ENCODE peak calls at places on chromosomes 6 and 20, in seven cellular contexts. S is EH, E is C1 segment of cervical spinal cord, L is iris pigment epithelial cell, Y is substantia nigra, N is pons, I is AG09319. K is an unnamed sample.

GRCh38 chr20:5781798-5782750 is 31.9 kb downstream of the SHLD1 start:
- DNase-seq in S (no peak), Y (no peak), E (no peak), N (no peak), I (no peak), L (no peak), K (no peak)

GRCh38 chr6:129709451-129709908 is 497 bp downstream of the ARHGAP18 start:
- DNase-seq in I (peak; percentile 40), L (peak; percentile 73), E (no peak), S (peak; percentile 81), N (peak; percentile 40), Y (no peak), K (peak; percentile 17)

GRCh38 chr20:62872184-62872862 is 10.7 kb upstream of the TCFL5 start:
- DNase-seq in Y (no peak), L (no peak), N (no peak), I (no peak), S (no peak), E (no peak), K (no peak)

GRCh38 chr6:168150551-168151444 is 71.8 kb upstream of the FRMD1 start:
- DNase-seq in L (no peak), N (no peak), I (no peak), E (no peak), S (no peak), Y (no peak), K (no peak)

GRCh38 chr6:163814494-163815364 is 400.2 kb downstream of the QKI start:
- DNase-seq in L (peak; percentile 85), E (no peak), I (peak; percentile 82), N (no peak), S (peak; percentile 97), Y (no peak), K (no peak)

GRCh38 chr6:44642870-44643522 is 255.5 kb downstream of the CDC5L start:
- DNase-seq in L (no peak), I (no peak), N (no peak), E (no peak), S (peak; percentile 48), Y (no peak), K (no peak)

GRCh38 chr20:13535627-13536026 is 103.1 kb downstream of the TASP1 start:
- DNase-seq in S (no peak), L (no peak), I (no peak), N (no peak), E (no peak), Y (no peak), K (no peak)

GRCh38 chr6:11187301-11187700 is 45.2 kb downstream of the NEDD9 start:
- DNase-seq in L (no peak), I (no peak), S (no peak), N (no peak), E (no peak), Y (no peak), K (no peak)

GRCh38 chr6:1645466-1646185 is 35.9 kb downstream of the FOXC1 start:
- DNase-seq in Y (no peak), I (no peak), S (peak; percentile 55), L (no peak), E (no peak), N (no peak), K (no peak)

GRCh38 chr20:31565699-31566331 is 39.3 kb upstream of the ID1 start:
- DNase-seq in Y (no peak), E (no peak), I (no peak), S (no peak), L (no peak), N (no peak), K (no peak)

GRCh38 chr20:50240092-50240491 is 49.5 kb downstream of the CEBPB start:
- DNase-seq in S (no peak), N (no peak), E (no peak), L (no peak), Y (no peak), I (no peak), K (no peak)

GRCh38 chr6:50270427-50270826 is 220.7 kb upstream of the DEFB112 start:
- DNase-seq in Y (no peak), N (no peak), S (no peak), L (no peak), I (no peak), E (no peak), K (no peak)

GRCh38 chr6:167291623-167292300 is 647 bp downstream of the UNC93A start:
- DNase-seq in N (no peak), I (no peak), S (no peak), L (no peak), Y (no peak), E (no peak), K (no peak)

GRCh38 chr6:147204060-147204785 is at the start of gene STXBP5:
- DNase-seq in N (peak; percentile 41), E (peak; percentile 42), I (no peak), Y (peak; percentile 65), S (peak; percentile 69), L (peak; percentile 48), K (peak; percentile 53)

GRCh38 chr20:20755674-20756319 is 43.4 kb upstream of the RALGAPA2 start:
- DNase-seq in Y (no peak), L (no peak), I (no peak), E (no peak), N (no peak), S (no peak), K (no peak)

GRCh38 chr20:57688864-57689263 is 21.0 kb downstream of the PMEPA1 start:
- DNase-seq in S (no peak), E (peak; percentile 9), N (peak; percentile 47), Y (peak; percentile 20), L (no peak), I (no peak), K (no peak)

GRCh38 chr6:131949909-131950766 is 1.0 kb downstream of the CCN2 start:
- DNase-seq in Y (peak; percentile 63), L (peak; percentile 98), E (peak; percentile 52), I (peak; percentile 83), N (peak; percentile 63), S (peak; percentile 89), K (peak; percentile 58)

GRCh38 chr6:16345449-16346330 is 107.3 kb downstream of the GMPR start:
- DNase-seq in I (peak; percentile 79), E (no peak), Y (no peak), L (peak; percentile 79), N (no peak), S (peak; percentile 94), K (no peak)

GRCh38 chr20:46985241-46985640 is 90.6 kb downstream of the EYA2 start:
- DNase-seq in N (no peak), L (peak; percentile 5), S (no peak), Y (no peak), E (no peak), I (no peak), K (no peak)

GRCh38 chr6:90393232-90393884 is 96.7 kb upstream of the BACH2 start:
- DNase-seq in E (peak; percentile 16), L (peak; percentile 70), S (peak; percentile 65), N (peak; percentile 54), Y (no peak), I (peak; percentile 20), K (peak; percentile 76)

GRCh38 chr6:157323114-157323923 is at the start of gene TMEM242:
- DNase-seq in S (peak; percentile 92), Y (no peak), L (peak; percentile 96), N (peak; percentile 84), E (no peak), I (peak; percentile 78), K (peak; percentile 92)

GRCh38 chr20:46199198-46199597 is 81.1 kb downstream of the CD40 start:
- DNase-seq in Y (no peak), S (no peak), E (no peak), L (no peak), I (no peak), N (no peak), K (no peak)

GRCh38 chr6:158718431-158719126 is 68.7 kb downstream of the SYTL3 start:
- DNase-seq in S (no peak), L (peak; percentile 42), I (no peak), E (no peak), N (peak; percentile 23), Y (no peak), K (peak; percentile 63)

GRCh38 chr6:167826230-167827061 is at the start of gene AFDN:
- DNase-seq in I (no peak), N (peak; percentile 51), E (peak; percentile 42), S (peak; percentile 56), L (peak; percentile 46), Y (peak; percentile 56), K (peak; percentile 57)

GRCh38 chr20:62768815-62769287 is 27.4 kb upstream of the MRGBP start:
- DNase-seq in Y (no peak), E (no peak), I (no peak), L (peak; percentile 39), S (peak; percentile 64), N (no peak), K (no peak)

GRCh38 chr6:39962831-39963230 is 28.6 kb upstream of the MOCS1 start:
- DNase-seq in E (no peak), S (peak; percentile 72), Y (no peak), I (peak; percentile 2), L (peak; percentile 68), N (no peak), K (no peak)

GRCh38 chr6:88840806-88841539 is 122.4 kb downstream of the RNGTT start:
- DNase-seq in Y (no peak), N (no peak), I (no peak), S (peak; percentile 4), E (no peak), L (peak; percentile 41), K (no peak)

GRCh38 chr20:36441416-36441815 is 99.9 kb upstream of the MYL9 start:
- DNase-seq in N (no peak), Y (no peak), S (no peak), I (no peak), E (no peak), L (no peak), K (no peak)

GRCh38 chr6:21780601-21781000 is 187.1 kb downstream of the SOX4 start:
- DNase-seq in L (peak; percentile 29), N (no peak), S (peak; percentile 12), I (no peak), Y (no peak), E (no peak), K (no peak)

GRCh38 chr20:38962898-38963484 is 847 bp downstream of the DHX35 start:
- DNase-seq in I (no peak), S (peak; percentile 21), L (no peak), Y (no peak), E (no peak), N (no peak), K (no peak)

GRCh38 chr6:134299236-134299635 is 18.7 kb downstream of the SGK1 start:
- DNase-seq in N (no peak), E (no peak), L (peak; percentile 93), Y (no peak), S (peak; percentile 29), I (no peak), K (no peak)

GRCh38 chr6:109039795-109040194 is 54.9 kb downstream of the SESN1 start:
- DNase-seq in Y (no peak), N (no peak), I (no peak), L (peak; percentile 62), E (no peak), S (no peak), K (no peak)

GRCh38 chr6:113860165-113860955 is 3.2 kb downstream of the MARCKS start:
- DNase-seq in S (peak; percentile 52), L (peak; percentile 48), N (peak; percentile 41), I (no peak), Y (peak; percentile 33), E (no peak), K (no peak)

GRCh38 chr6:89707766-89708165 is 69.2 kb upstream of the LYRM2 start:
- DNase-seq in Y (no peak), S (no peak), I (no peak), L (no peak), N (no peak), E (no peak), K (no peak)

GRCh38 chr6:166764473-166765233 is 137.6 kb upstream of the RPS6KA2 start:
- DNase-seq in E (no peak), L (no peak), I (no peak), S (no peak), Y (no peak), N (no peak), K (no peak)

GRCh38 chr20:31472395-31473330 is 2.3 kb downstream of the DEFB124 start:
- DNase-seq in L (no peak), I (no peak), S (peak; percentile 13), Y (no peak), E (no peak), N (no peak), K (no peak)

K was measured in cerebellar cortex.